ENCODE peak calls at places on chromosomes 4 and X, in seven cellular contexts. S is A549; O is omental fat pad; M is RWPE2; C is left cardiac atrium; F is activated B cell treated with CpG ODN at 0.5 μM for 24 hours; X is activated CD8-positive, alpha-beta T cell treated with anti-CD3 and anti-CD28 coated beads, Interleukin-2, amount 10 ng/mL, durations not matched to agents 7 days and 5 days. N is an unnamed sample.
A peak's percentile ranks its signal among the peaks of the same experiment; 100 is the strongest.

GRCh38 chrX:47752685-47753084 is 84.0 kb upstream of the ZNF81 start:
- ATAC-seq in C (no peak), X (no peak), F (no peak), O (no peak), S (no peak), M (no peak), N (no peak)

GRCh38 chrX:150508461-150509367 is 59.7 kb upstream of the MTM1 start:
- ATAC-seq in C (peak; percentile 87), S (no peak), M (no peak), X (no peak), F (no peak), O (peak; percentile 66), N (no peak)

GRCh38 chr4:125392683-125393082 is 77.9 kb downstream of the FAT4 start:
- ATAC-seq in O (no peak), S (no peak), F (no peak), C (no peak), M (no peak), X (no peak), N (no peak)

GRCh38 chrX:104013606-104014005 is at the start of gene H2BW1:
- ATAC-seq in O (no peak), C (no peak), X (no peak), F (no peak), S (no peak), M (no peak), N (no peak)

GRCh38 chr4:61501812-61502211 is 301.7 kb downstream of the ADGRL3 start:
- ATAC-seq in M (no peak), S (no peak), C (no peak), F (no peak), X (no peak), O (no peak), N (no peak)

GRCh38 chr4:125836597-125837195 is 521.9 kb downstream of the FAT4 start:
- ATAC-seq in M (no peak), C (no peak), S (no peak), F (no peak), O (no peak), X (no peak), N (no peak)

GRCh38 chr4:69986663-69987062 is 9.1 kb upstream of the STATH start:
- ATAC-seq in X (no peak), M (no peak), S (no peak), F (no peak), C (no peak), O (no peak), N (no peak)

GRCh38 chr4:142112451-142112850 is 476.1 kb downstream of the IL15 start:
- ATAC-seq in F (no peak), X (no peak), O (no peak), M (no peak), C (no peak), S (no peak), N (no peak)

GRCh38 chr4:82431026-82431745 is 796 bp downstream of the ENOPH1 start:
- ATAC-seq in F (no peak), S (peak; percentile 11), X (no peak), M (peak; percentile 12), O (no peak), C (no peak), N (no peak)

GRCh38 chrX:7987160-7987992 is 60.2 kb upstream of the PNPLA4 start:
- ATAC-seq in X (no peak), M (peak; percentile 7), C (no peak), S (no peak), F (no peak), O (no peak), N (no peak)